ENCODE peak calls at places on chromosomes 13 and 19, in seven cellular contexts. W, N, P, G, B, I and K are unnamed samples.
A peak's percentile ranks its signal among the peaks of the same experiment; 100 is the strongest.

GRCh38 chr13:110300090-110300815 is 6.7 kb downstream of the COL4A1 start:
- DNase-seq in W (no peak), N (no peak), P (no peak), G (no peak), B (no peak), I (no peak), K (no peak)

GRCh38 chr19:48363500-48363809 is 285 bp downstream of the TMEM143 start:
- DNase-seq in W (no peak), N (no peak), P (no peak), G (no peak), B (no peak), I (no peak), K (no peak)

GRCh38 chr19:4988770-4989251 is 19.9 kb downstream of the KDM4B start:
- DNase-seq in W (no peak), N (no peak), P (peak; percentile 32), G (peak; percentile 66), B (peak; percentile 71), I (no peak), K (peak; percentile 24)

GRCh38 chr13:48636550-48636949 is 17.2 kb upstream of the CYSLTR2 start:
- DNase-seq in W (no peak), N (no peak), P (no peak), G (peak; percentile 88), B (peak; percentile 58), I (no peak), K (no peak)

GRCh38 chr13:73849292-73849691 is 284.9 kb downstream of the KLF12 start:
- DNase-seq in W (no peak), N (no peak), P (no peak), G (peak; percentile 47), B (no peak), I (no peak), K (no peak)

GRCh38 chr13:32624441-32624840 is 38.2 kb downstream of the PDS5B start:
- DNase-seq in W (no peak), N (no peak), P (no peak), G (no peak), B (no peak), I (no peak), K (no peak)

GRCh38 chr13:101919541-101920306 is 467.2 kb downstream of the ITGBL1 start:
- DNase-seq in W (peak; percentile 81), N (peak; percentile 78), P (no peak), G (peak; percentile 40), B (peak; percentile 23), I (no peak), K (no peak)

GRCh38 chr13:24083722-24084421 is 76.6 kb upstream of the SPATA13 start:
- DNase-seq in W (no peak), N (peak; percentile 8), P (no peak), G (no peak), B (no peak), I (peak; percentile 87), K (no peak)

GRCh38 chr19:38684078-38684861 is 36.8 kb downstream of the ACTN4 start:
- DNase-seq in W (no peak), N (no peak), P (no peak), G (peak; percentile 70), B (peak; percentile 84), I (no peak), K (peak; percentile 85)

GRCh38 chr13:46295531-46296464 is 84.1 kb downstream of the LRRC63 start:
- DNase-seq in W (no peak), N (no peak), P (peak; percentile 49), G (peak; percentile 74), B (peak; percentile 76), I (peak; percentile 4), K (peak; percentile 97)